ENCODE peak calls at places on chromosomes 3 and 15, in five cellular contexts. H is tibial nerve, D is fibroblast of pulmonary artery, M is H1, B is K562. C is an unnamed sample.

GRCh38 chr3:170044280-170044679 is 6.5 kb downstream of the GPR160 start:
- DNase-seq in H (no peak), B (no peak), M (no peak), D (no peak), C (no peak)

GRCh38 chr3:12946661-12947316 is 105.4 kb upstream of the RPL32 start:
- DNase-seq in M (no peak), H (no peak), B (no peak), D (no peak), C (peak)

GRCh38 chr3:51717446-51717845 is 10.6 kb downstream of the GRM2 start:
- DNase-seq in M (no peak), B (no peak), D (no peak), H (no peak), C (no peak)

GRCh38 chr3:40574661-40575060 is 49.9 kb downstream of the ZNF621 start:
- DNase-seq in H (no peak), M (no peak), D (no peak), B (peak), C (no peak)

GRCh38 chr3:32340039-32340438 is 51.6 kb upstream of the CMTM7 start:
- DNase-seq in H (peak), D (peak), B (peak), M (no peak), C (peak)

GRCh38 chr3:171108066-171108465 is 81.5 kb upstream of the SLC2A2 start:
- DNase-seq in B (no peak), D (no peak), H (no peak), M (no peak), C (peak)

GRCh38 chr3:138450181-138450580 is 15.8 kb downstream of the ESYT3 start:
- DNase-seq in H (no peak), D (no peak), M (no peak), B (no peak), C (no peak)

GRCh38 chr15:70494861-70495571 is 268.3 kb downstream of the UACA start:
- DNase-seq in D (peak), H (no peak), B (no peak), M (no peak), C (peak)

GRCh38 chr3:24156466-24156865 is 211.4 kb downstream of the NR1D2 start:
- DNase-seq in B (peak), M (no peak), H (no peak), D (peak), C (peak)

GRCh38 chr15:95375281-95375680 is 955.2 kb upstream of the NR2F2 start:
- DNase-seq in D (no peak), M (no peak), H (no peak), B (no peak), C (no peak)

GRCh38 chr3:39130693-39131265 is 22.6 kb downstream of the CSRNP1 start:
- DNase-seq in B (no peak), M (no peak), D (no peak), H (no peak), C (no peak)

GRCh38 chr15:73906346-73907017 is 19.8 kb upstream of the LOXL1 start:
- DNase-seq in H (no peak), M (no peak), D (no peak), B (no peak), C (no peak)

GRCh38 chr3:55639886-55640765 is 153.0 kb upstream of the WNT5A start:
- DNase-seq in D (no peak), M (no peak), H (no peak), B (no peak), C (peak)

GRCh38 chr3:124315215-124316033 is 323.5 kb upstream of the ROPN1 start:
- DNase-seq in D (peak), B (no peak), M (no peak), H (no peak), C (peak)

GRCh38 chr3:136931587-136931986 is 26.2 kb upstream of the IL20RB start:
- DNase-seq in H (no peak), D (no peak), M (no peak), B (no peak), C (no peak)

GRCh38 chr15:90609254-90610185 is 79.8 kb downstream of the CRTC3 start:
- DNase-seq in B (no peak), H (no peak), M (no peak), D (no peak), C (no peak)

GRCh38 chr3:67296039-67296892 is 298.2 kb downstream of the KBTBD8 start:
- DNase-seq in M (peak), H (no peak), B (no peak), D (no peak), C (no peak)

DNA sequence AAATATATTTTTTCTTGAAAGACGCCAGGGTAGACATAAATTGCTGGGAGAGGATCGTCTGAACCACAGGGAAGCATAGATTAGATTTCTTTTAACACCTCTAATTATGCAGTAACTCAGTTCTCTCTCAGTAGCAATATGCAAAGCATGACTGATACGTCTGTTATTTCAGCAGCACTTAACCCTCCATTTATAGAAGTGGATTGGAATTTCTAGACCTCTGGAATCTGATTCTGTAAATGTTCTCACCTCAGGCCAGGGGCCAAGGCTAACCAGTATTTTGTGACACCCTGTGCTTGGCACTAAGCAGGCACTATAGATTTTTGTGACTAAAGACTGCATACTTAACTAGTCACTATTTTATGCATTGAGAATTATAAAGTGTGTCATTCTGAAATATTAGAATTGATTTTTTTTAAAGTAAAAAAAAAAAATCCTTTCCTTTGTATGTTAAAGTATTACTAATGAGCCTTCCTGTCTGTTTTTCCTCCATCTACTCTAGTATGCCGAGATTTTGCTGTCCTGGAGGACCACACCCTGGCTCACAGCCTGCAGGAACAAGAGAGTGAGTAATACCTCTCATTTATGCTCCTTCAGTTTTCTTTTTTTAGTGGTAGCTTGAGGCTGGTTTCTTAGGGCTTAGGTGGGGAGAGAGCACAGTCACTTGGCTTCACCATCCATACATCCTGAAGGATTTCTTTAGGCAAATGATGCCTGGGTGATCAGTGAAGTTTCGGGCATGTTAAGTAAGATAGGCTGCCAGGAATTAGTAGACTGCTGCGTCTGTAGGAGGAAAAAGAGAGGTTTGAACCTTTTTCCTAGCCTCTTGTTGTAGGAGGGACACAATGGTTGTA is 26.5 kb upstream of the UTS2B start:
- DNase-seq in H (no peak), B (no peak), M (no peak), D (peak), C (peak)
- H3K4me3 ChIP-seq in H (no peak), B (no peak), M (no peak), D (no peak), C (no peak)

GRCh38 chr15:51970981-51971352 is 611 bp downstream of the LEO1 start:
- DNase-seq in M (no peak), D (no peak), H (no peak), B (no peak), C (no peak)

GRCh38 chr15:51967583-51967982 is 4.0 kb downstream of the LEO1 start:
- DNase-seq in D (no peak), M (no peak), H (no peak), B (no peak), C (no peak)

GRCh38 chr15:51969728-51970127 is 1.9 kb downstream of the LEO1 start:
- DNase-seq in M (no peak), H (no peak), B (no peak), D (no peak), C (no peak)

GRCh38 chr15:51971353-51972133 is at the start of gene LEO1:
- DNase-seq in H (peak), B (peak), M (peak), D (peak), C (peak)

GRCh38 chr15:51970132-51970817 is 1.3 kb downstream of the LEO1 start:
- DNase-seq in B (no peak), D (no peak), M (no peak), H (no peak), C (peak)
- H3K4me3 ChIP-seq in B (peak), D (peak), M (peak), H (no peak), C (peak)

GRCh38 chr3:151541184-151541583 is 80.3 kb upstream of the IGSF10 start:
- DNase-seq in D (no peak), B (no peak), H (no peak), M (no peak), C (no peak)

GRCh38 chr3:151538706-151539403 is 78.0 kb upstream of the IGSF10 start:
- DNase-seq in H (peak), D (no peak), B (no peak), M (no peak), C (no peak)

GRCh38 chr3:151539599-151539998 is 78.7 kb upstream of the IGSF10 start:
- DNase-seq in M (no peak), B (no peak), H (no peak), D (no peak), C (no peak)

DNA sequence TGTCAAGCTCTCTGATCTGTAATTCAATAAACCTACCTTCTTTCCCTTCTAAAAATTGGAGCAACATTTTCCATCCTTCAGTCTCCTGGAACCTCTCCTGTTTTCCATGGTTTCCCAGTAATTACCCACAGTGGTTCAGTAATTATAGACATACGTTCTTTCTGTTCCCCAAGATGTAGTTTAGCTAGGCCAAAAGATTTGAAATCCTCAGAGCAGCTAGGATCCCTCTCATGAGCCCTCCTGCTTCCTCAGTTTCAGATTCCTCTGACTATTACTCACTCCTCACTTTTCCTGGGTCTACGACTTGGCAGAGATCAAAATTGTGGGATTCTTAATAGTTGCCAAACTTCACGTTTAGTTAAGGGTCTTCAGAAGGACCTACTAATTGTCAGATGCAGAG is 76.9 kb upstream of the IGSF10 start:
- DNase-seq in D (no peak), M (no peak), B (no peak), H (no peak), C (peak)
- H3K4me3 ChIP-seq in D (no peak), M (no peak), B (no peak), H (no peak), C (no peak)

GRCh38 chr15:52466716-52467115 is 62.0 kb downstream of the MYO5A start:
- DNase-seq in M (no peak), B (no peak), H (no peak), D (no peak), C (no peak)
- H3K4me3 ChIP-seq in M (no peak), B (no peak), H (no peak), D (no peak), C (no peak)

GRCh38 chr3:72165808-72166207 is 380.9 kb upstream of the PROK2 start:
- DNase-seq in M (no peak), H (no peak), B (no peak), D (no peak), C (no peak)
- H3K4me3 ChIP-seq in M (no peak), H (no peak), B (no peak), D (no peak), C (no peak)

GRCh38 chr3:81743096-81744025 is 18.1 kb downstream of the GBE1 start:
- DNase-seq in H (peak), D (peak), B (peak), M (no peak), C (peak)

GRCh38 chr3:81740731-81741130 is 20.7 kb downstream of the GBE1 start:
- DNase-seq in H (no peak), B (no peak), D (no peak), M (no peak), C (no peak)

GRCh38 chr3:81741214-81741613 is 20.2 kb downstream of the GBE1 start:
- DNase-seq in D (peak), H (no peak), B (no peak), M (no peak), C (no peak)

GRCh38 chr3:81744366-81744765 is 17.1 kb downstream of the GBE1 start:
- DNase-seq in H (peak), M (no peak), B (peak), D (peak), C (peak)

DNA sequence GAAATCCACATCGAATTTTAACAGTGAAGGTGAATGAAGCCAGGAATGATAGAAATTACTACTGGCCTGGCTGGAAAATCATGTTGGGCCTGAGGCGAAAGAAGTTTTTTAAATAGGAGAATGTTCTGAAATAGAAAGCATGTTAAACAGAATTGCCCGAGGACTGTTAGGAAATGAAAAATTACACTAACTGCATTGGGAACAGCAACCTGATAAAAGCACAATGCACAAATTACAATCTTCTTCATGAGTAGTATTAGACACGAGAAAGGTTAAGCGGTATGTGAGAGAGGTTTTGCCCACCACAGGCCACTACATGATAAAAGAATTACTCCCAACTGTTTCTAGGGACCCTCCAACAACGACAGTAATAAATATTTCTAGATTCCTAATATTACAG is 18.9 kb downstream of the GBE1 start:
- DNase-seq in D (peak), H (no peak), M (no peak), B (no peak), C (no peak)
- H3K4me3 ChIP-seq in D (no peak), H (no peak), M (no peak), B (no peak), C (no peak)

DNA sequence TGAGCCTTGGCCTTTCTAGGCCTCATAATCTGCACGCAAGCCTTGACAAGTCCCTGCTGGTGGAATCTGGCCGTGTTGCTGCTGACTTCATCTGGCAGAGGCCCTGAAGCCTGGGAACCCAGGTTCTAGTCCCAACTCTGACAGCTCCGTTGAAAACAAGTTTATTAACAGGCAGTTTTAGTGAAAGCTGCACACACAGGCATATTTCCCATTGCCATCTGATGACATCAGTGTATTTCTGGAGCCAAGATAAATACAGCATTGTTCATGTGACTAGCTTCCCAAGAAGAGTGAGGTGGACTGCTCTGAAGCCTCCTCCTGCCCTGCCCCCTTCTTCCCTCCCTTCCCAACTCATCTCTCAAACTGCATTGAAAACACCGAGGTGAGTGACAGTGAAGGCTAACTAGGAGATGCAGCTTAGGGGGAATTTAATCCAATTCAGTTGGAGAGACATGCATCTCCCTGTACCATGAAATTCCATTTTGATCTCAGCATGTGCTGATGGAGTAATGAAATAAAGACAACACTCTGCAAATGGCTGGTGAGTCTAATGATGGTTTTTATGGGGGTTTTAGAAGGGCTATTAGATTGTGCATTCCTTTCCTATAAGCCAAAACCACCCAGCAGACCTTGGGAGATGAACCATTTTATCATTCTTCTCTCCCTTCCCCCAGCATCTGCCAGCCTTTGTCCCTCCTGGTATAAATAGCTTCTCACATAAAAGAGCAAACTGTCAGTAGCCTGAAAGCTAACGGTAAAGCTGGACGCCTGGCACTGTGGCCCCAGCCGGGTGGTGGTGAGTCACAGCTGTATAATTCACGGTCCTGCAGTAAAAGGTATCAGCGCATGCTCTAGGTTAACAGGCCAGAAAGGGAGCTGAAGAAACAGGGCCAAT is 38.0 kb downstream of the PRICKLE2 start:
- DNase-seq in B (no peak), M (no peak), H (no peak), D (peak), C (peak)
- H3K4me3 ChIP-seq in B (no peak), M (no peak), H (no peak), D (peak), C (no peak)

DNA sequence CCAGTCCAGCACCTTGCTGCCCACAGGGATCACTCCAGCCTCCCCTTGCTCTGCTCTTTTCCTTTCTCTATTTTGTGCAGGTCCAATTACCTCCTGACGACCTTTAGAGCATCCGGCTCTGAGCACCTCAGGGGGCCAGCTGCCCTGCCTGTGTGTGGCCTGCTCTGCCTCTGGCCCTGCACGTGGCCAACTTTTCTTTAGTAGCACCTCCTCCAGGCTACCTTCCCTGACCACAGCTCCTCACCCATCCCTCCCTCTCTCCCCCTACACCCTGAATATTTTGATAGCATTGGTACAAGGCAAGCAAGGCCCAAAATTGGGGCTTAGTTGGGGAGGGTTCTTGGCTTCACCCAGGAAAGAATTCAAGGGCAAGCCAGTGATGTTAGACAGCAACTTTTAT is 66.9 kb upstream of the PRR20G start:
- DNase-seq in B (no peak), D (no peak), M (no peak), H (no peak), C (no peak)
- H3K4me3 ChIP-seq in B (no peak), D (no peak), M (no peak), H (no peak), C (no peak)